ENCODE peak calls at places on chromosomes 1 and 21, in four cellular contexts. One of them, this sample, is unnamed.

GRCh38 chr1:234226106-234226818 is 147.0 kb upstream of the COA6 start:
- DNase-seq in mammary epithelial cell: no peak
- DNase-seq in choroid plexus epithelial cell: no peak
- DNase-seq in heart right ventricle: no peak
- DNase-seq in this sample: no peak

GRCh38 chr21:26199471-26199870 is 28.9 kb upstream of the APP start:
- DNase-seq in mammary epithelial cell: peak; percentile 93
- DNase-seq in heart right ventricle: no peak
- DNase-seq in choroid plexus epithelial cell: peak; percentile 49
- DNase-seq in this sample: no peak

GRCh38 chr1:161185282-161185682 is 8.0 kb upstream of the B4GALT3 start:
- DNase-seq in choroid plexus epithelial cell: peak; percentile 97
- DNase-seq in heart right ventricle: peak; percentile 91
- DNase-seq in mammary epithelial cell: no peak
- DNase-seq in this sample: peak; percentile 68

GRCh38 chr1:244460195-244460594 is 878 bp upstream of the CATSPERE start:
- DNase-seq in choroid plexus epithelial cell: no peak
- DNase-seq in mammary epithelial cell: no peak
- DNase-seq in heart right ventricle: no peak
- DNase-seq in this sample: no peak

GRCh38 chr21:44930543-44930981 is 9.3 kb upstream of the SLX9 start:
- DNase-seq in mammary epithelial cell: no peak
- DNase-seq in heart right ventricle: no peak
- DNase-seq in choroid plexus epithelial cell: no peak
- DNase-seq in this sample: no peak

GRCh38 chr1:1889847-1890505 is 911 bp downstream of the GNB1 start:
- DNase-seq in choroid plexus epithelial cell: peak; percentile 47
- DNase-seq in mammary epithelial cell: peak; percentile 41
- DNase-seq in heart right ventricle: peak; percentile 61
- DNase-seq in this sample: peak; percentile 70

GRCh38 chr1:46551597-46552095 is at the start of gene KNCN:
- DNase-seq in heart right ventricle: no peak
- DNase-seq in mammary epithelial cell: no peak
- DNase-seq in choroid plexus epithelial cell: no peak
- DNase-seq in this sample: no peak

GRCh38 chr1:165619647-165620151 is 11.3 kb upstream of the MGST3 start:
- DNase-seq in mammary epithelial cell: no peak
- DNase-seq in choroid plexus epithelial cell: no peak
- DNase-seq in heart right ventricle: no peak
- DNase-seq in this sample: no peak

GRCh38 chr1:40848530-40849189 is 13.5 kb downstream of the CITED4 start:
- DNase-seq in choroid plexus epithelial cell: peak; percentile 84
- DNase-seq in heart right ventricle: peak; percentile 59
- DNase-seq in mammary epithelial cell: peak; percentile 72
- DNase-seq in this sample: peak; percentile 76

GRCh38 chr1:155070721-155071556 is 7.4 kb downstream of the EFNA4 start:
- DNase-seq in heart right ventricle: peak; percentile 69
- DNase-seq in choroid plexus epithelial cell: peak; percentile 73
- DNase-seq in mammary epithelial cell: no peak
- DNase-seq in this sample: peak; percentile 79

GRCh38 chr1:66374148-66374547 is 159.8 kb upstream of the SGIP1 start:
- DNase-seq in mammary epithelial cell: no peak
- DNase-seq in heart right ventricle: no peak
- DNase-seq in choroid plexus epithelial cell: no peak
- DNase-seq in this sample: no peak

GRCh38 chr1:195733826-195734225 is 874.4 kb downstream of the KCNT2 start:
- DNase-seq in heart right ventricle: no peak
- DNase-seq in choroid plexus epithelial cell: peak; percentile 40
- DNase-seq in mammary epithelial cell: peak; percentile 6
- DNase-seq in this sample: no peak

GRCh38 chr21:44065428-44065827 is 41.8 kb upstream of the PWP2 start:
- DNase-seq in choroid plexus epithelial cell: peak; percentile 60
- DNase-seq in heart right ventricle: no peak
- DNase-seq in mammary epithelial cell: no peak
- DNase-seq in this sample: no peak

GRCh38 chr1:232204269-232204668 is 425.7 kb downstream of the SIPA1L2 start:
- DNase-seq in mammary epithelial cell: peak; percentile 23
- DNase-seq in heart right ventricle: no peak
- DNase-seq in choroid plexus epithelial cell: peak; percentile 13
- DNase-seq in this sample: no peak

GRCh38 chr1:198273901-198274300 is 117.1 kb downstream of the NEK7 start:
- DNase-seq in heart right ventricle: no peak
- DNase-seq in choroid plexus epithelial cell: no peak
- DNase-seq in mammary epithelial cell: no peak
- DNase-seq in this sample: no peak

GRCh38 chr1:198272492-198272891 is 115.7 kb downstream of the NEK7 start:
- DNase-seq in mammary epithelial cell: no peak
- DNase-seq in choroid plexus epithelial cell: peak; percentile 63
- DNase-seq in heart right ventricle: no peak
- DNase-seq in this sample: no peak

GRCh38 chr1:198278922-198279321 is 122.1 kb downstream of the NEK7 start:
- DNase-seq in choroid plexus epithelial cell: no peak
- DNase-seq in heart right ventricle: no peak
- DNase-seq in mammary epithelial cell: peak; percentile 54
- DNase-seq in this sample: no peak

GRCh38 chr1:198271467-198271866 is 114.7 kb downstream of the NEK7 start:
- DNase-seq in choroid plexus epithelial cell: no peak
- DNase-seq in mammary epithelial cell: no peak
- DNase-seq in heart right ventricle: no peak
- DNase-seq in this sample: no peak

GRCh38 chr1:198275598-198275997 is 118.8 kb downstream of the NEK7 start:
- DNase-seq in mammary epithelial cell: no peak
- DNase-seq in heart right ventricle: no peak
- DNase-seq in choroid plexus epithelial cell: no peak
- DNase-seq in this sample: no peak
- TF ChIP-seq CTCF in mammary epithelial cell: no peak
- TF ChIP-seq CTCF in heart right ventricle: peak; percentile 14
- TF ChIP-seq CTCF in choroid plexus epithelial cell: no peak
- TF ChIP-seq CTCF in this sample: no peak

GRCh38 chr1:205939690-205940330 is 3.4 kb downstream of the SLC26A9 start:
- DNase-seq in heart right ventricle: no peak
- DNase-seq in mammary epithelial cell: no peak
- DNase-seq in choroid plexus epithelial cell: no peak
- DNase-seq in this sample: peak; percentile 53
- TF ChIP-seq CTCF in heart right ventricle: no peak
- TF ChIP-seq CTCF in mammary epithelial cell: peak; percentile 11
- TF ChIP-seq CTCF in choroid plexus epithelial cell: peak; percentile 25
- TF ChIP-seq CTCF in this sample: no peak

DNA sequence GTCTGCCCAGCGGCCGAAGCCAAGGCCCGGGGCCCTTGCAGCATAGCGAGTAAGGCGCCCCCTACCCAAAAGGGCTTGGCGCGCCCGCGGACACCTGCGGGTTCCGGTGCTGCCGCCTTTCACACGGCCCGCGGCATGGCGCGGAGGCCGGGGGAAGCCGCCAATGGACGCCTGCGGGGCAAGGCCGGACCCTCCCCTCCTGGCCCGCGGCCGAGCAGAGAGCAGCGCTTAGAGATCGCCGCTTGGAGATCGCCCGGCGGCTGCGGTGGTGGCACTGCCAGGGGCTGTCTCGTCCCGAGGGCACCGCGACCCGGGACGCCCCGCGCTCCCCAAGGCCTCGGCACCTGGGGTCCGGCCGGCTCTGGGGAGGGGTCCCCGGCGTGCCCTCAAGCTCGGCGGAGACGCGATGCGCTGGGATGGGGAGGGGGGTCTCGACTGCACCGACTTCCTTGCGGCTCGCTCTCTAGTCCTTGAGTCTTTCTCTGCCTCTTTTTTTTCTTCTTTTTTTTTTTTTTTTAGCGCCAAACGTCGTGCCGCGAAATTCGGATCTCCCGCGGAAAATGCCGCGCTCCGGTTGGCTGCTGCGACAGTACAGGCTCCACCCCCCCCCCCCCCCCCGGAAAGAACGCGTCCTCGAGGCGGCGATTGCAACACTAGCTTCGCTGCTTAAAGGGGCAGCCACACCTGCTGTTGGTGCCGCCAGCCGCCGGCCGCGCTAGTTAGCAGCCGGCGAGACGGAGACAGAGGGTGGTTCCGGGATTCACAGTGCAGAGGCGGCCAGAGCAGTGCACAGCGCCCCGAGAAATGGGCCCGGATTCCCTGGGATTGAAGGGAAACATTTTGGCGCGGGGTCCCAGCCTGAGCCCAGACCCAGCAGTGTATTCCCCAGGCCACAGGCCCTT is at the start of gene E2F2:
- DNase-seq in heart right ventricle: peak; percentile 76
- DNase-seq in choroid plexus epithelial cell: peak; percentile 88
- DNase-seq in mammary epithelial cell: peak; percentile 84
- DNase-seq in this sample: peak; percentile 81
- TF ChIP-seq CTCF in heart right ventricle: peak; percentile 7
- TF ChIP-seq CTCF in choroid plexus epithelial cell: peak; percentile 32
- TF ChIP-seq CTCF in mammary epithelial cell: peak; percentile 31
- TF ChIP-seq CTCF in this sample: no peak

GRCh38 chr1:30976143-30976542 is 67.6 kb upstream of the SDC3 start:
- DNase-seq in heart right ventricle: no peak
- DNase-seq in mammary epithelial cell: no peak
- DNase-seq in choroid plexus epithelial cell: peak; percentile 69
- DNase-seq in this sample: no peak

GRCh38 chr1:30977511-30977910 is 69.0 kb upstream of the SDC3 start:
- DNase-seq in choroid plexus epithelial cell: no peak
- DNase-seq in heart right ventricle: no peak
- DNase-seq in mammary epithelial cell: no peak
- DNase-seq in this sample: no peak

GRCh38 chr1:30975217-30975616 is 66.7 kb upstream of the SDC3 start:
- DNase-seq in choroid plexus epithelial cell: no peak
- DNase-seq in mammary epithelial cell: no peak
- DNase-seq in heart right ventricle: no peak
- DNase-seq in this sample: no peak

GRCh38 chr1:30974536-30974935 is 66.0 kb upstream of the SDC3 start:
- DNase-seq in choroid plexus epithelial cell: no peak
- DNase-seq in heart right ventricle: no peak
- DNase-seq in mammary epithelial cell: no peak
- DNase-seq in this sample: no peak

DNA sequence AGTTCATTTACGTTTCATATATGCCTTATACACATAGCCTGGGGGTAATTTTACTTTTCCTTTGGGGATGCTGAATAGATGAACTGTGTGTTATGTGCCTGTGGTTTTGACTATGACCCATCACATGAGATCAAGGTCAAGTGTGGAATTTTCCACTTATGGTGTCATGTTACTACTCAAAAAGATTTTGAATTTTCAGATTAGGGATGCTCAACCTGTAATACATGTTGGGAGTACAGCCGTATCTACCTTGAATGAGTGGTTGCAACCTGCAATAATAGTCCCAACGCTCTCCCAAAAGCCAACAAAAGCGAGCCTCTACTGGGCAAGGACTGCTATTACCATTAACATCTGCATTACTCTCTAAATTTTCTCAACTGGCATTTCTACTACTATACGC is 68.5 kb upstream of the SDC3 start:
- DNase-seq in choroid plexus epithelial cell: peak; percentile 79
- DNase-seq in heart right ventricle: no peak
- DNase-seq in mammary epithelial cell: peak; percentile 21
- DNase-seq in this sample: no peak
- TF ChIP-seq CTCF in choroid plexus epithelial cell: peak; percentile 50
- TF ChIP-seq CTCF in heart right ventricle: no peak
- TF ChIP-seq CTCF in mammary epithelial cell: no peak
- TF ChIP-seq CTCF in this sample: no peak

GRCh38 chr1:61566177-61566576 is 158.8 kb downstream of the TM2D1 start:
- DNase-seq in mammary epithelial cell: no peak
- DNase-seq in choroid plexus epithelial cell: no peak
- DNase-seq in heart right ventricle: no peak
- DNase-seq in this sample: no peak
- TF ChIP-seq CTCF in mammary epithelial cell: no peak
- TF ChIP-seq CTCF in choroid plexus epithelial cell: no peak
- TF ChIP-seq CTCF in heart right ventricle: no peak
- TF ChIP-seq CTCF in this sample: no peak

GRCh38 chr1:174112489-174113162 is 46.7 kb upstream of the RABGAP1L start:
- DNase-seq in choroid plexus epithelial cell: peak; percentile 11
- DNase-seq in mammary epithelial cell: no peak
- DNase-seq in heart right ventricle: no peak
- DNase-seq in this sample: no peak

GRCh38 chr1:174105086-174105485 is 54.2 kb upstream of the RABGAP1L start:
- DNase-seq in heart right ventricle: no peak
- DNase-seq in mammary epithelial cell: no peak
- DNase-seq in choroid plexus epithelial cell: no peak
- DNase-seq in this sample: no peak

GRCh38 chr1:174114788-174115448 is 44.4 kb upstream of the RABGAP1L start:
- DNase-seq in choroid plexus epithelial cell: peak; percentile 68
- DNase-seq in heart right ventricle: no peak
- DNase-seq in mammary epithelial cell: peak; percentile 67
- DNase-seq in this sample: no peak

GRCh38 chr1:174114106-174114505 is 45.2 kb upstream of the RABGAP1L start:
- DNase-seq in mammary epithelial cell: no peak
- DNase-seq in choroid plexus epithelial cell: peak; percentile 17
- DNase-seq in heart right ventricle: no peak
- DNase-seq in this sample: no peak

DNA sequence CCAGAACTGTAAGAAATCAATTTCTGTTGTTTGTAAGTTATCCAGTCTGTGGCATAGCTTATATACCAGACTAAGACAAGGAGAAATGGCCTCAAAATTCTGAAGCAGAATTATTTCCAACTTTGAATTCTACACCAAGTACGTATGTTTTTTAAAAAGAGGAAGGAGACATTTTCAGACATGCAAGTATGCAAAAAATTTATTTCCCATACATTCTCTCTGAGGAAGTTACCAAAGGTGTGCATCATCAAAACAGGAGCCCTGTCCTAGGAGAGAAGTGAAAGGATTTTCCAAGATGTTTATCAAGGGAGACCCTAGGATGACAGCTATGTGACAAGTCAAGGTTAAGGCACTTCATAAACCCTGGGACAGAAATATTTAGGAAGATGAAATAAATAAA is 49.3 kb upstream of the RABGAP1L start:
- DNase-seq in mammary epithelial cell: no peak
- DNase-seq in heart right ventricle: no peak
- DNase-seq in choroid plexus epithelial cell: no peak
- DNase-seq in this sample: no peak
- TF ChIP-seq CTCF in mammary epithelial cell: no peak
- TF ChIP-seq CTCF in heart right ventricle: no peak
- TF ChIP-seq CTCF in choroid plexus epithelial cell: no peak
- TF ChIP-seq CTCF in this sample: no peak

GRCh38 chr1:119316870-119317416 is 51.6 kb upstream of the HAO2 start:
- DNase-seq in mammary epithelial cell: no peak
- DNase-seq in choroid plexus epithelial cell: no peak
- DNase-seq in heart right ventricle: no peak
- DNase-seq in this sample: no peak
- TF ChIP-seq CTCF in mammary epithelial cell: no peak
- TF ChIP-seq CTCF in choroid plexus epithelial cell: peak; percentile 52
- TF ChIP-seq CTCF in heart right ventricle: no peak
- TF ChIP-seq CTCF in this sample: no peak

GRCh38 chr1:212315184-212315583 is 30.0 kb downstream of the PPP2R5A start:
- DNase-seq in choroid plexus epithelial cell: no peak
- DNase-seq in mammary epithelial cell: no peak
- DNase-seq in heart right ventricle: no peak
- DNase-seq in this sample: no peak

GRCh38 chr1:212311836-212312497 is 26.8 kb downstream of the PPP2R5A start:
- DNase-seq in choroid plexus epithelial cell: no peak
- DNase-seq in heart right ventricle: no peak
- DNase-seq in mammary epithelial cell: peak; percentile 16
- DNase-seq in this sample: no peak

GRCh38 chr1:212317916-212318315 is 32.7 kb downstream of the PPP2R5A start:
- DNase-seq in choroid plexus epithelial cell: no peak
- DNase-seq in heart right ventricle: no peak
- DNase-seq in mammary epithelial cell: no peak
- DNase-seq in this sample: no peak

GRCh38 chr1:212313616-212314015 is 28.4 kb downstream of the PPP2R5A start:
- DNase-seq in heart right ventricle: no peak
- DNase-seq in mammary epithelial cell: no peak
- DNase-seq in choroid plexus epithelial cell: peak; percentile 19
- DNase-seq in this sample: no peak

GRCh38 chr1:212315907-212316306 is 30.7 kb downstream of the PPP2R5A start:
- DNase-seq in choroid plexus epithelial cell: peak; percentile 52
- DNase-seq in mammary epithelial cell: peak; percentile 34
- DNase-seq in heart right ventricle: no peak
- DNase-seq in this sample: no peak
- TF ChIP-seq CTCF in choroid plexus epithelial cell: peak; percentile 49
- TF ChIP-seq CTCF in mammary epithelial cell: peak; percentile 51
- TF ChIP-seq CTCF in heart right ventricle: peak; percentile 38
- TF ChIP-seq CTCF in this sample: no peak